ENCODE peak calls at places on chromosomes 13 and 19, in nine cellular contexts. One of them, this sample, is unnamed.

GRCh38 chr19:37953576-37954303 is 46.7 kb downstream of the SIPA1L3 start:
- DNase-seq in K562: no peak
- DNase-seq in SK-N-SH: no peak
- DNase-seq in HepG2: no peak
- DNase-seq in GM12878: no peak
- DNase-seq in A549: no peak
- DNase-seq in HCT116: no peak
- DNase-seq in endothelial cell of umbilical vein: no peak
- DNase-seq in H1: no peak
- DNase-seq in this sample: no peak

GRCh38 chr19:32771596-32771995 is 52.0 kb downstream of the TDRD12 start:
- DNase-seq in K562: no peak
- DNase-seq in SK-N-SH: no peak
- DNase-seq in HepG2: no peak
- DNase-seq in GM12878: no peak
- DNase-seq in A549: no peak
- DNase-seq in HCT116: no peak
- DNase-seq in endothelial cell of umbilical vein: no peak
- DNase-seq in H1: no peak
- DNase-seq in this sample: no peak

GRCh38 chr13:20197361-20197834 is 4.7 kb upstream of the GJB2 start:
- DNase-seq in K562: peak
- DNase-seq in SK-N-SH: peak
- DNase-seq in HepG2: peak
- DNase-seq in GM12878: no peak
- DNase-seq in A549: peak
- DNase-seq in HCT116: peak
- DNase-seq in endothelial cell of umbilical vein: peak
- DNase-seq in H1: no peak
- DNase-seq in this sample: peak

GRCh38 chr19:51712461-51713081 is 11.2 kb downstream of the HAS1 start:
- DNase-seq in K562: peak
- DNase-seq in SK-N-SH: no peak
- DNase-seq in HepG2: no peak
- DNase-seq in GM12878: no peak
- DNase-seq in A549: peak
- DNase-seq in HCT116: no peak
- DNase-seq in endothelial cell of umbilical vein: no peak
- DNase-seq in H1: peak
- DNase-seq in this sample: peak

GRCh38 chr19:2329162-2329505 is 650 bp downstream of the SPPL2B start:
- DNase-seq in K562: no peak
- DNase-seq in SK-N-SH: peak
- DNase-seq in HepG2: no peak
- DNase-seq in GM12878: no peak
- DNase-seq in A549: no peak
- DNase-seq in HCT116: no peak
- DNase-seq in endothelial cell of umbilical vein: no peak
- DNase-seq in H1: no peak
- DNase-seq in this sample: no peak

GRCh38 chr13:39047560-39047959 is 9.3 kb downstream of the NHLRC3 start:
- DNase-seq in K562: peak
- DNase-seq in SK-N-SH: peak
- DNase-seq in HepG2: no peak
- DNase-seq in GM12878: no peak
- DNase-seq in A549: no peak
- DNase-seq in HCT116: no peak
- DNase-seq in endothelial cell of umbilical vein: no peak
- DNase-seq in H1: peak
- DNase-seq in this sample: no peak

GRCh38 chr19:47729799-47730520 is 15.4 kb upstream of the NOP53 start:
- DNase-seq in K562: peak
- DNase-seq in SK-N-SH: peak
- DNase-seq in HepG2: peak
- DNase-seq in GM12878: no peak
- DNase-seq in A549: peak
- DNase-seq in HCT116: no peak
- DNase-seq in endothelial cell of umbilical vein: peak
- DNase-seq in H1: peak
- DNase-seq in this sample: peak

GRCh38 chr19:24029941-24030636 is 56.9 kb upstream of the ZNF254 start:
- DNase-seq in K562: peak
- DNase-seq in SK-N-SH: no peak
- DNase-seq in HepG2: peak
- DNase-seq in GM12878: no peak
- DNase-seq in A549: no peak
- DNase-seq in HCT116: no peak
- DNase-seq in endothelial cell of umbilical vein: no peak
- DNase-seq in H1: no peak
- DNase-seq in this sample: no peak

GRCh38 chr13:74201530-74201929 is 67.3 kb upstream of the KLF12 start:
- DNase-seq in K562: no peak
- DNase-seq in SK-N-SH: no peak
- DNase-seq in HepG2: no peak
- DNase-seq in GM12878: no peak
- DNase-seq in A549: no peak
- DNase-seq in HCT116: no peak
- DNase-seq in endothelial cell of umbilical vein: no peak
- DNase-seq in H1: no peak
- DNase-seq in this sample: no peak

GRCh38 chr19:56321981-56322558 is 7.4 kb upstream of the ZSCAN5A start:
- DNase-seq in K562: peak
- DNase-seq in SK-N-SH: no peak
- DNase-seq in HepG2: no peak
- DNase-seq in GM12878: no peak
- DNase-seq in A549: no peak
- DNase-seq in HCT116: no peak
- DNase-seq in endothelial cell of umbilical vein: no peak
- DNase-seq in H1: no peak
- DNase-seq in this sample: peak

GRCh38 chr13:114063545-114064515 is 68.6 kb downstream of the RASA3 start:
- DNase-seq in K562: peak
- DNase-seq in SK-N-SH: peak
- DNase-seq in HepG2: no peak
- DNase-seq in GM12878: no peak
- DNase-seq in A549: peak
- DNase-seq in HCT116: no peak
- DNase-seq in endothelial cell of umbilical vein: no peak
- DNase-seq in H1: no peak
- DNase-seq in this sample: peak

DNA sequence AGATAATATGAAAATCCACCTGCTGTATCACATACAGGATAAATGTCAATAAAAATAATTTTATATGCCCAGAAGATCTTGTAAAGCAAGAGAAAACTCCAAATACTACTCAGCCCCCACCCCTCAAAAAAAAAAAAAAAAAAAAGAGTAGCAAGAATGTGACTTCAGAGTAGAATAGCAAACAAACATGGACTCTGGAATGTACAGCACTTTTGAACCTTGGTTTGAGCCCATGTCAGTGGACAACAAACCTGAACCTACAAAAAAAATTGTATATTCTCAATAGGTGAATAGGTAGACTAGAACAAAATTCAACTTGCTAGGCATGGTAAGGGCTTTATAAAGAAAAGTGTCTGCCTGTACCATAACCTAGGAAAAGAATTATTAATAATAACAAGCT is 428.0 kb downstream of the SLITRK6 start:
- DNase-seq in K562: no peak
- DNase-seq in SK-N-SH: no peak
- DNase-seq in HepG2: peak
- DNase-seq in GM12878: no peak
- DNase-seq in A549: no peak
- DNase-seq in HCT116: no peak
- DNase-seq in endothelial cell of umbilical vein: no peak
- DNase-seq in H1: no peak
- DNase-seq in this sample: no peak
- TF ChIP-seq MAX in K562: no peak
- TF ChIP-seq MAX in SK-N-SH: no peak
- TF ChIP-seq MAX in HepG2: no peak
- TF ChIP-seq MAX in GM12878: no peak
- TF ChIP-seq MAX in A549: no peak
- TF ChIP-seq MAX in HCT116: no peak
- TF ChIP-seq MAX in endothelial cell of umbilical vein: no peak
- TF ChIP-seq MAX in H1: no peak
- TF ChIP-seq MAX in this sample: no peak

GRCh38 chr19:6718111-6718740 is 2.2 kb downstream of the C3 start:
- DNase-seq in K562: no peak
- DNase-seq in SK-N-SH: no peak
- DNase-seq in HepG2: no peak
- DNase-seq in GM12878: no peak
- DNase-seq in A549: no peak
- DNase-seq in HCT116: no peak
- DNase-seq in endothelial cell of umbilical vein: no peak
- DNase-seq in H1: no peak
- DNase-seq in this sample: no peak

GRCh38 chr19:6717441-6717971 is 2.9 kb downstream of the C3 start:
- DNase-seq in K562: no peak
- DNase-seq in SK-N-SH: no peak
- DNase-seq in HepG2: no peak
- DNase-seq in GM12878: no peak
- DNase-seq in A549: peak
- DNase-seq in HCT116: peak
- DNase-seq in endothelial cell of umbilical vein: no peak
- DNase-seq in H1: no peak
- DNase-seq in this sample: no peak

GRCh38 chr19:6718741-6719539 is 1.5 kb downstream of the C3 start:
- DNase-seq in K562: peak
- DNase-seq in SK-N-SH: peak
- DNase-seq in HepG2: peak
- DNase-seq in GM12878: no peak
- DNase-seq in A549: peak
- DNase-seq in HCT116: peak
- DNase-seq in endothelial cell of umbilical vein: no peak
- DNase-seq in H1: no peak
- DNase-seq in this sample: peak

GRCh38 chr19:6714749-6715555 is 5.5 kb downstream of the C3 start:
- DNase-seq in K562: no peak
- DNase-seq in SK-N-SH: no peak
- DNase-seq in HepG2: no peak
- DNase-seq in GM12878: no peak
- DNase-seq in A549: no peak
- DNase-seq in HCT116: no peak
- DNase-seq in endothelial cell of umbilical vein: no peak
- DNase-seq in H1: no peak
- DNase-seq in this sample: no peak

DNA sequence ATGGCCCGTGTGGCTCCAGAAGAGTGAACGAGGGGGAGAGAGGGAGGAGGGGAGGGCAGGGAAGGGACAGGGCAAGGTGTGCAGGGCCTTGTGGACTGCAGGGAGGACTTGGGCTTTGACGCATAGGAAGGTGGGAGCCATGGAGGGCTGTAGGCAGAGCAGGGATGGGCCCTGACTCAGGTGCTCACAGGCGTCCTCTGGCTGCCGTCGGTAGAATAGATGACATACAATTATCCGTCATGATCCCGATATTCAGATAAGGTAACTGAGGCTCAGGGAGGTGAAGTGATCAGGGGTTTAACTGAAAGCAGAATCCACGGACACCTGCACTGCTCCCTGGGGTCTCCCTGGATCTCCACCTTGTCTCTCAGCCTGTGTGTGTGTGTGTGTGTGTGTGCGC is 3.4 kb downstream of the C3 start:
- DNase-seq in K562: peak
- DNase-seq in SK-N-SH: no peak
- DNase-seq in HepG2: no peak
- DNase-seq in GM12878: no peak
- DNase-seq in A549: no peak
- DNase-seq in HCT116: no peak
- DNase-seq in endothelial cell of umbilical vein: no peak
- DNase-seq in H1: no peak
- DNase-seq in this sample: no peak
- H3K4me3 ChIP-seq in K562: no peak
- H3K4me3 ChIP-seq in SK-N-SH: no peak
- H3K4me3 ChIP-seq in HepG2: peak
- H3K4me3 ChIP-seq in GM12878: no peak
- H3K4me3 ChIP-seq in A549: no peak
- H3K4me3 ChIP-seq in HCT116: no peak
- H3K4me3 ChIP-seq in endothelial cell of umbilical vein: no peak
- H3K4me3 ChIP-seq in H1: no peak
- H3K4me3 ChIP-seq in this sample: no peak

DNA sequence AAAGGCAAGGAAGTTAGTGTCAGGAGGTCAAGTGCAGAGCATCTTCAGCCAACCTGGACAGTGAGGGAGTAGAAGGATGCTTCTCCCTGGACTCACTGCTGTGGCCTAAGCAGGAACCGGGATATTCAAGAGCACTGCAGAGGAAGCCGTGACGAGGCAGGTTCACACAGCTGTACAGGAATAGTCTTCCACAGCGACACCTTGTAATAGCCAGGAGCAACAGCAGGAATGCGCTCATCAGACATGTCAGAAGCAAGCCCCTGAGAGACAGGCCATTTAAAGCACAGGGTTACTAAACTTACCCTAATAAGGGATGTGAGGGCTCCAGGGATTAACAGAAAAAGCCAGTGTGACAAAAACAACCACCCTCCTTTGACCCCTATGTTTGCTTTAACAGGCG is 3.5 kb upstream of the MED26 start:
- DNase-seq in K562: no peak
- DNase-seq in SK-N-SH: no peak
- DNase-seq in HepG2: peak
- DNase-seq in GM12878: no peak
- DNase-seq in A549: peak
- DNase-seq in HCT116: no peak
- DNase-seq in endothelial cell of umbilical vein: no peak
- DNase-seq in H1: no peak
- DNase-seq in this sample: no peak
- TF ChIP-seq CTCF in K562: no peak
- TF ChIP-seq CTCF in SK-N-SH: no peak
- TF ChIP-seq CTCF in HepG2: no peak
- TF ChIP-seq CTCF in GM12878: no peak
- TF ChIP-seq CTCF in A549: no peak
- TF ChIP-seq CTCF in HCT116: no peak
- TF ChIP-seq CTCF in endothelial cell of umbilical vein: no peak
- TF ChIP-seq CTCF in H1: no peak
- TF ChIP-seq CTCF in this sample: no peak

GRCh38 chr19:5090780-5091575 is 122.1 kb downstream of the KDM4B start:
- DNase-seq in K562: peak
- DNase-seq in SK-N-SH: peak
- DNase-seq in HepG2: no peak
- DNase-seq in GM12878: no peak
- DNase-seq in A549: no peak
- DNase-seq in HCT116: no peak
- DNase-seq in endothelial cell of umbilical vein: no peak
- DNase-seq in H1: no peak
- DNase-seq in this sample: peak
- TF ChIP-seq MAX in K562: peak
- TF ChIP-seq MAX in SK-N-SH: no peak
- TF ChIP-seq MAX in HepG2: no peak
- TF ChIP-seq MAX in GM12878: no peak
- TF ChIP-seq MAX in A549: no peak
- TF ChIP-seq MAX in HCT116: no peak
- TF ChIP-seq MAX in endothelial cell of umbilical vein: no peak
- TF ChIP-seq MAX in H1: no peak
- TF ChIP-seq MAX in this sample: no peak

GRCh38 chr19:575527-576506 is 3.4 kb downstream of the BSG start:
- DNase-seq in K562: peak
- DNase-seq in SK-N-SH: peak
- DNase-seq in HepG2: no peak
- DNase-seq in GM12878: no peak
- DNase-seq in A549: no peak
- DNase-seq in HCT116: no peak
- DNase-seq in endothelial cell of umbilical vein: peak
- DNase-seq in H1: no peak
- DNase-seq in this sample: peak
- H3K4me3 ChIP-seq in K562: peak
- H3K4me3 ChIP-seq in SK-N-SH: peak
- H3K4me3 ChIP-seq in HepG2: peak
- H3K4me3 ChIP-seq in GM12878: peak
- H3K4me3 ChIP-seq in A549: peak
- H3K4me3 ChIP-seq in HCT116: no peak
- H3K4me3 ChIP-seq in endothelial cell of umbilical vein: no peak
- H3K4me3 ChIP-seq in H1: no peak
- H3K4me3 ChIP-seq in this sample: peak